ENCODE peak calls at places on chromosomes 16 and 17, in seven cellular contexts. J, P, X, H, O, C and W are unnamed samples.

GRCh38 chr17:1558401-1558800 is 4.2 kb downstream of the PITPNA start:
- DNase-seq in O (no peak), P (no peak), C (no peak), H (no peak), J (no peak), X (no peak), W (no peak)

GRCh38 chr17:49739662-49740271 is 24.2 kb downstream of the FAM117A start:
- DNase-seq in P (peak), C (peak), O (no peak), H (peak), X (peak), J (peak), W (peak)

GRCh38 chr17:38958326-38958725 is 8.9 kb downstream of the FBXO47 start:
- DNase-seq in O (no peak), P (no peak), J (no peak), X (no peak), C (no peak), H (no peak), W (no peak)

GRCh38 chr16:3774156-3774767 is 56.9 kb upstream of the TRAP1 start:
- DNase-seq in C (peak), P (peak), X (peak), O (peak), H (no peak), J (no peak), W (no peak)

GRCh38 chr17:74442670-74443515 is 11.0 kb downstream of the GPRC5C start:
- DNase-seq in X (peak), H (no peak), J (peak), C (peak), O (no peak), P (peak), W (no peak)

GRCh38 chr16:47990676-47991075 is 165.1 kb downstream of the ABCC12 start:
- DNase-seq in O (no peak), C (no peak), H (no peak), P (no peak), J (no peak), X (no peak), W (no peak)

GRCh38 chr17:61474934-61475333 is 22.7 kb downstream of the TBX4 start:
- DNase-seq in J (no peak), X (no peak), P (no peak), C (no peak), O (no peak), H (no peak), W (no peak)

GRCh38 chr17:39360537-39360936 is 40.9 kb downstream of the FBXL20 start:
- DNase-seq in O (peak), H (no peak), J (no peak), P (no peak), C (no peak), X (no peak), W (no peak)

GRCh38 chr16:67264866-67265265 is 14.5 kb upstream of the PLEKHG4 start:
- DNase-seq in X (no peak), P (no peak), C (no peak), H (no peak), O (no peak), J (no peak), W (no peak)

GRCh38 chr17:6069611-6070279 is 434 bp upstream of the WSCD1 start:
- DNase-seq in C (peak), X (no peak), O (no peak), H (no peak), J (no peak), P (no peak), W (no peak)

GRCh38 chr17:28008526-28008925 is 34.0 kb upstream of the NLK start:
- DNase-seq in C (no peak), P (no peak), X (peak), J (peak), H (no peak), O (no peak), W (no peak)

GRCh38 chr16:72940886-72941285 is 107.0 kb downstream of the ZFHX3 start:
- DNase-seq in C (no peak), P (no peak), H (no peak), J (no peak), X (no peak), O (no peak), W (no peak)

GRCh38 chr17:16977932-16978331 is 6.0 kb upstream of the TNFRSF13B start:
- DNase-seq in P (no peak), X (no peak), H (no peak), J (no peak), C (no peak), O (no peak), W (no peak)

GRCh38 chr17:409308-409847 is 56.8 kb upstream of the RPH3AL start:
- DNase-seq in X (no peak), J (no peak), H (no peak), C (no peak), O (no peak), P (no peak), W (no peak)

GRCh38 chr16:69698404-69698803 is 28.0 kb downstream of the NQO1 start:
- DNase-seq in O (no peak), P (no peak), J (no peak), C (no peak), H (no peak), X (no peak), W (no peak)

GRCh38 chr16:65044861-65045260 is 77.0 kb downstream of the CDH11 start:
- DNase-seq in X (no peak), P (no peak), C (no peak), H (no peak), J (no peak), O (no peak), W (no peak)

GRCh38 chr17:36008998-36009665 is 7.8 kb upstream of the CCL15 start:
- DNase-seq in J (no peak), H (no peak), X (no peak), P (no peak), O (no peak), C (no peak), W (no peak)

GRCh38 chr17:9110501-9110900 is 89.2 kb downstream of the NTN1 start:
- DNase-seq in X (no peak), J (no peak), H (no peak), O (no peak), P (no peak), C (no peak), W (no peak)

GRCh38 chr16:25264599-25264998 is 7.0 kb upstream of the ZKSCAN2 start:
- DNase-seq in C (no peak), X (no peak), H (no peak), O (no peak), J (no peak), P (no peak), W (no peak)

GRCh38 chr17:63478814-63479494 is 2.1 kb downstream of the ACE start:
- DNase-seq in C (peak), X (peak), J (peak), P (peak), O (peak), H (peak), W (peak)